ENCODE peak calls at places on chromosomes 12 and 14, in four cellular contexts. E is CD4-positive, alpha-beta T cell; O is PC-3; R is SW480. T is an unnamed sample.

GRCh38 chr14:74085828-74086227 is 1.1 kb downstream of the LIN52 start:
- DNase-seq in E (no peak), O (no peak), R (no peak), T (peak; percentile 72)

GRCh38 chr12:121668750-121669524 is 517 bp downstream of the MORN3 start:
- DNase-seq in E (peak; percentile 54), O (peak; percentile 61), R (no peak), T (peak; percentile 57)

GRCh38 chr12:27781680-27782079 is 1.6 kb upstream of the MANSC4 start:
- DNase-seq in E (no peak), O (no peak), R (no peak), T (no peak)

GRCh38 chr14:32072701-32073100 is 4.4 kb upstream of the ARHGAP5 start:
- DNase-seq in E (no peak), O (no peak), R (no peak), T (no peak)

GRCh38 chr14:82642425-82642824 is 1108.8 kb upstream of the SEL1L start:
- DNase-seq in E (peak; percentile 2), O (peak; percentile 3), R (peak; percentile 72), T (no peak)

GRCh38 chr14:103718572-103718971 is 3.0 kb downstream of the ZFYVE21 start:
- DNase-seq in E (no peak), O (no peak), R (no peak), T (no peak)

GRCh38 chr14:21267886-21268611 is 1.2 kb downstream of the HNRNPC start:
- DNase-seq in E (no peak), O (peak; percentile 17), R (no peak), T (no peak)

GRCh38 chr12:90575995-90576394 is 379.0 kb downstream of the CCER1 start:
- DNase-seq in E (no peak), O (no peak), R (no peak), T (no peak)

GRCh38 chr14:102155150-102155549 is 15.5 kb downstream of the WDR20 start:
- DNase-seq in E (no peak), O (no peak), R (no peak), T (no peak)

GRCh38 chr14:68358978-68359861 is 433.6 kb downstream of the ZFP36L1 start:
- DNase-seq in E (no peak), O (no peak), R (no peak), T (peak; percentile 43)

GRCh38 chr12:51926718-51927117 is 19.4 kb downstream of the ACVRL1 start:
- DNase-seq in E (peak; percentile 44), O (peak; percentile 69), R (peak; percentile 39), T (peak; percentile 71)

GRCh38 chr12:110104188-110104969 is 19.8 kb upstream of the IFT81 start:
- DNase-seq in E (no peak), O (no peak), R (no peak), T (no peak)

GRCh38 chr14:77616133-77616453 is 344 bp downstream of the SPTLC2 start:
- DNase-seq in E (no peak), O (no peak), R (peak; percentile 27), T (no peak)

GRCh38 chr12:92505373-92506340 is 197.1 kb upstream of the PLEKHG7 start:
- DNase-seq in E (peak; percentile 22), O (no peak), R (no peak), T (peak; percentile 87)

GRCh38 chr12:32605326-32606095 is 73.6 kb upstream of the DNM1L start:
- DNase-seq in E (no peak), O (peak; percentile 51), R (no peak), T (no peak)

GRCh38 chr12:116210762-116211161 is 66.7 kb downstream of the MED13L start:
- DNase-seq in E (no peak), O (no peak), R (no peak), T (no peak)

GRCh38 chr14:26522985-26523384 is 74.8 kb downstream of the NOVA1 start:
- DNase-seq in E (no peak), O (peak; percentile 27), R (no peak), T (no peak)

GRCh38 chr12:71281425-71281824 is 123.6 kb upstream of the TSPAN8 start:
- DNase-seq in E (no peak), O (no peak), R (no peak), T (no peak)

GRCh38 chr12:106113042-106113441 is 25.7 kb downstream of the NUAK1 start:
- DNase-seq in E (no peak), O (peak; percentile 81), R (peak; percentile 77), T (peak; percentile 5)

GRCh38 chr12:2212971-2213869 is 160.4 kb downstream of the CACNA1C start:
- DNase-seq in E (no peak), O (no peak), R (no peak), T (peak; percentile 8)

GRCh38 chr14:75433631-75434556 is 6.1 kb downstream of the JDP2 start:
- DNase-seq in E (no peak), O (no peak), R (no peak), T (no peak)

GRCh38 chr14:22118894-22119477 is 445.4 kb upstream of the OR4E1 start:
- DNase-seq in E (no peak), O (no peak), R (no peak), T (no peak)

GRCh38 chr12:26195250-26195640 is at the start of gene SSPN:
- DNase-seq in E (no peak), O (peak; percentile 54), R (peak; percentile 84), T (peak; percentile 21)

GRCh38 chr12:29566441-29566840 is 69.0 kb upstream of the OVCH1 start:
- DNase-seq in E (no peak), O (peak; percentile 92), R (peak; percentile 61), T (no peak)

GRCh38 chr12:65113621-65114035 is 7.5 kb downstream of the WIF1 start:
- DNase-seq in E (no peak), O (no peak), R (peak; percentile 99), T (no peak)

GRCh38 chr12:112350593-112351592 is 31.3 kb downstream of the HECTD4 start:
- DNase-seq in E (no peak), O (no peak), R (no peak), T (peak; percentile 11)

T was measured in GM12865.